ENCODE peak calls at places on chromosomes 7 and 10, in ten cellular contexts. One of them, this sample, is unnamed.

GRCh38 chr10:96656839-96657238 is 63.5 kb downstream of the PIK3AP1 start:
- DNase-seq in HCT116: no peak
- DNase-seq in endothelial cell of umbilical vein: no peak
- DNase-seq in GM23338: no peak
- DNase-seq in stomach: no peak
- DNase-seq in HL-60: peak
- DNase-seq in breast epithelium: no peak
- DNase-seq in HepG2: no peak
- DNase-seq in GM12878: no peak
- DNase-seq in suprapubic skin: no peak
- DNase-seq in this sample: peak

GRCh38 chr10:123509338-123509737 is 156.8 kb upstream of the GPR26 start:
- DNase-seq in HCT116: no peak
- DNase-seq in endothelial cell of umbilical vein: no peak
- DNase-seq in GM23338: no peak
- DNase-seq in stomach: no peak
- DNase-seq in HL-60: no peak
- DNase-seq in breast epithelium: no peak
- DNase-seq in HepG2: no peak
- DNase-seq in GM12878: no peak
- DNase-seq in suprapubic skin: no peak
- DNase-seq in this sample: no peak

GRCh38 chr7:77693830-77694583 is 2.3 kb upstream of the RSBN1L start:
- DNase-seq in HCT116: no peak
- DNase-seq in endothelial cell of umbilical vein: no peak
- DNase-seq in GM23338: no peak
- DNase-seq in stomach: no peak
- DNase-seq in HL-60: no peak
- DNase-seq in breast epithelium: no peak
- DNase-seq in HepG2: no peak
- DNase-seq in GM12878: no peak
- DNase-seq in suprapubic skin: no peak
- DNase-seq in this sample: no peak

GRCh38 chr7:39609462-39610149 is 13.8 kb upstream of the RALA start:
- DNase-seq in HCT116: no peak
- DNase-seq in endothelial cell of umbilical vein: peak
- DNase-seq in GM23338: peak
- DNase-seq in stomach: no peak
- DNase-seq in HL-60: no peak
- DNase-seq in breast epithelium: no peak
- DNase-seq in HepG2: no peak
- DNase-seq in GM12878: no peak
- DNase-seq in suprapubic skin: no peak
- DNase-seq in this sample: no peak

GRCh38 chr7:27551803-27552202 is 110.9 kb downstream of the HIBADH start:
- DNase-seq in HCT116: no peak
- DNase-seq in endothelial cell of umbilical vein: no peak
- DNase-seq in GM23338: no peak
- DNase-seq in stomach: no peak
- DNase-seq in HL-60: no peak
- DNase-seq in breast epithelium: no peak
- DNase-seq in HepG2: no peak
- DNase-seq in GM12878: no peak
- DNase-seq in suprapubic skin: no peak
- DNase-seq in this sample: no peak

GRCh38 chr10:11527068-11527467 is 84.4 kb downstream of the USP6NL start:
- DNase-seq in HCT116: no peak
- DNase-seq in endothelial cell of umbilical vein: no peak
- DNase-seq in GM23338: no peak
- DNase-seq in stomach: no peak
- DNase-seq in HL-60: no peak
- DNase-seq in breast epithelium: no peak
- DNase-seq in HepG2: no peak
- DNase-seq in GM12878: no peak
- DNase-seq in suprapubic skin: no peak
- DNase-seq in this sample: no peak

GRCh38 chr7:101717986-101718746 is 89.1 kb upstream of the MYL10 start:
- DNase-seq in HCT116: no peak
- DNase-seq in endothelial cell of umbilical vein: no peak
- DNase-seq in GM23338: no peak
- DNase-seq in stomach: no peak
- DNase-seq in HL-60: peak
- DNase-seq in breast epithelium: no peak
- DNase-seq in HepG2: peak
- DNase-seq in GM12878: no peak
- DNase-seq in suprapubic skin: no peak
- DNase-seq in this sample: peak

GRCh38 chr10:113089581-113089980 is 139.5 kb downstream of the TCF7L2 start:
- DNase-seq in HCT116: no peak
- DNase-seq in endothelial cell of umbilical vein: no peak
- DNase-seq in GM23338: no peak
- DNase-seq in stomach: peak
- DNase-seq in HL-60: no peak
- DNase-seq in breast epithelium: no peak
- DNase-seq in HepG2: no peak
- DNase-seq in GM12878: no peak
- DNase-seq in suprapubic skin: peak
- DNase-seq in this sample: no peak

GRCh38 chr10:11483189-11484148 is 128.0 kb downstream of the USP6NL start:
- DNase-seq in HCT116: no peak
- DNase-seq in endothelial cell of umbilical vein: no peak
- DNase-seq in GM23338: no peak
- DNase-seq in stomach: no peak
- DNase-seq in HL-60: no peak
- DNase-seq in breast epithelium: no peak
- DNase-seq in HepG2: no peak
- DNase-seq in GM12878: no peak
- DNase-seq in suprapubic skin: no peak
- DNase-seq in this sample: no peak

GRCh38 chr7:27166475-27167169 is 1.3 kb upstream of the HOXA9 start:
- DNase-seq in HCT116: no peak
- DNase-seq in endothelial cell of umbilical vein: no peak
- DNase-seq in GM23338: peak
- DNase-seq in stomach: no peak
- DNase-seq in HL-60: no peak
- DNase-seq in breast epithelium: no peak
- DNase-seq in HepG2: no peak
- DNase-seq in GM12878: no peak
- DNase-seq in suprapubic skin: peak
- DNase-seq in this sample: no peak

GRCh38 chr7:30306977-30307376 is 22.6 kb downstream of the ZNRF2 start:
- DNase-seq in HCT116: no peak
- DNase-seq in endothelial cell of umbilical vein: no peak
- DNase-seq in GM23338: no peak
- DNase-seq in stomach: no peak
- DNase-seq in HL-60: no peak
- DNase-seq in breast epithelium: no peak
- DNase-seq in HepG2: no peak
- DNase-seq in GM12878: no peak
- DNase-seq in suprapubic skin: no peak
- DNase-seq in this sample: no peak

GRCh38 chr10:122981066-122981464 is 864 bp downstream of the PSTK start:
- DNase-seq in HCT116: peak
- DNase-seq in endothelial cell of umbilical vein: peak
- DNase-seq in GM23338: peak
- DNase-seq in stomach: no peak
- DNase-seq in HL-60: no peak
- DNase-seq in breast epithelium: no peak
- DNase-seq in HepG2: peak
- DNase-seq in GM12878: no peak
- DNase-seq in suprapubic skin: no peak
- DNase-seq in this sample: no peak

GRCh38 chr10:133484818-133485217 is 31.1 kb downstream of the SCART1 start:
- DNase-seq in HCT116: no peak
- DNase-seq in endothelial cell of umbilical vein: no peak
- DNase-seq in GM23338: no peak
- DNase-seq in stomach: no peak
- DNase-seq in HL-60: no peak
- DNase-seq in breast epithelium: no peak
- DNase-seq in HepG2: no peak
- DNase-seq in GM12878: no peak
- DNase-seq in suprapubic skin: no peak
- DNase-seq in this sample: no peak

GRCh38 chr7:155763721-155764431 is 48.4 kb downstream of the SHH start:
- DNase-seq in HCT116: no peak
- DNase-seq in endothelial cell of umbilical vein: peak
- DNase-seq in GM23338: no peak
- DNase-seq in stomach: no peak
- DNase-seq in HL-60: no peak
- DNase-seq in breast epithelium: no peak
- DNase-seq in HepG2: no peak
- DNase-seq in GM12878: no peak
- DNase-seq in suprapubic skin: no peak
- DNase-seq in this sample: no peak

GRCh38 chr7:47035522-47035921 is 546.4 kb downstream of the TNS3 start:
- DNase-seq in HCT116: no peak
- DNase-seq in endothelial cell of umbilical vein: no peak
- DNase-seq in GM23338: no peak
- DNase-seq in stomach: no peak
- DNase-seq in HL-60: no peak
- DNase-seq in breast epithelium: no peak
- DNase-seq in HepG2: no peak
- DNase-seq in GM12878: no peak
- DNase-seq in suprapubic skin: no peak
- DNase-seq in this sample: no peak

GRCh38 chr10:45460235-45460878 is 86.3 kb downstream of the ALOX5 start:
- DNase-seq in HCT116: no peak
- DNase-seq in endothelial cell of umbilical vein: no peak
- DNase-seq in GM23338: no peak
- DNase-seq in stomach: no peak
- DNase-seq in HL-60: no peak
- DNase-seq in breast epithelium: no peak
- DNase-seq in HepG2: no peak
- DNase-seq in GM12878: no peak
- DNase-seq in suprapubic skin: no peak
- DNase-seq in this sample: no peak
- H3K27ac ChIP-seq in HCT116: no peak
- H3K27ac ChIP-seq in endothelial cell of umbilical vein: no peak
- H3K27ac ChIP-seq in GM23338: no peak
- H3K27ac ChIP-seq in stomach: no peak
- H3K27ac ChIP-seq in HL-60: peak
- H3K27ac ChIP-seq in breast epithelium: no peak
- H3K27ac ChIP-seq in HepG2: no peak
- H3K27ac ChIP-seq in GM12878: peak
- H3K27ac ChIP-seq in suprapubic skin: no peak
- H3K27ac ChIP-seq in this sample: no peak

DNA sequence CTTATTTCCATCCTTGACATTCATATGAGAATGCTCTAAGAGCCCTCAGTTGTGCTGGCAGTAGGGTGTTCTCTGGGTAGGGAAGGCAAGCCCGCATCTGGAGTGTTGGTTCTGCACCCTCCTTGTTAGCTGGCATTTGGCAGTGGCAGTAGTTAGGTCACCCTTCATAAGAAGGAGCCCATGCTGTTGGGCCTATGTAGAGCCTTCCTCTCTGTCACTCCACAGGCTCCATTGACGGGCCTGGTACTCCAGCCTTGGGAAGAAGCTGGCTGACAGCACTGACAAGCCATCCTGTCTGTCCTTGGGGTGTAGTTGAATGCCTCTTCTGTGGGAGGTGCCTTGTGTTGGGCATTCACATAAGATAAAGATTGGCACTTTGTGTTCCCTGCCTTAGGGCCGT is 89.7 kb downstream of the BMPR1A start:
- DNase-seq in HCT116: no peak
- DNase-seq in endothelial cell of umbilical vein: no peak
- DNase-seq in GM23338: no peak
- DNase-seq in stomach: no peak
- DNase-seq in HL-60: no peak
- DNase-seq in breast epithelium: no peak
- DNase-seq in HepG2: no peak
- DNase-seq in GM12878: no peak
- DNase-seq in suprapubic skin: no peak
- DNase-seq in this sample: no peak
- TF ChIP-seq POLR2AphosphoS5 in HCT116: no peak
- TF ChIP-seq POLR2AphosphoS5 in endothelial cell of umbilical vein: no peak
- TF ChIP-seq POLR2AphosphoS5 in GM23338: no peak
- TF ChIP-seq POLR2AphosphoS5 in stomach: no peak
- TF ChIP-seq POLR2AphosphoS5 in HL-60: no peak
- TF ChIP-seq POLR2AphosphoS5 in breast epithelium: no peak
- TF ChIP-seq POLR2AphosphoS5 in HepG2: no peak
- TF ChIP-seq POLR2AphosphoS5 in GM12878: no peak
- TF ChIP-seq POLR2AphosphoS5 in suprapubic skin: no peak
- TF ChIP-seq POLR2AphosphoS5 in this sample: no peak

GRCh38 chr10:33116293-33116697 is 158.3 kb upstream of the ITGB1 start:
- DNase-seq in HCT116: peak
- DNase-seq in endothelial cell of umbilical vein: peak
- DNase-seq in GM23338: peak
- DNase-seq in stomach: no peak
- DNase-seq in HL-60: no peak
- DNase-seq in breast epithelium: no peak
- DNase-seq in HepG2: peak
- DNase-seq in GM12878: no peak
- DNase-seq in suprapubic skin: no peak
- DNase-seq in this sample: no peak
- TF ChIP-seq CTCF in HCT116: peak
- TF ChIP-seq CTCF in endothelial cell of umbilical vein: peak
- TF ChIP-seq CTCF in GM23338: peak
- TF ChIP-seq CTCF in stomach: peak
- TF ChIP-seq CTCF in HL-60: no peak
- TF ChIP-seq CTCF in breast epithelium: no peak
- TF ChIP-seq CTCF in HepG2: peak
- TF ChIP-seq CTCF in GM12878: no peak
- TF ChIP-seq CTCF in suprapubic skin: no peak
- TF ChIP-seq CTCF in this sample: peak

GRCh38 chr7:36227223-36227622 is 74.2 kb downstream of the EEPD1 start:
- DNase-seq in HCT116: no peak
- DNase-seq in endothelial cell of umbilical vein: no peak
- DNase-seq in GM23338: peak
- DNase-seq in stomach: peak
- DNase-seq in HL-60: no peak
- DNase-seq in breast epithelium: no peak
- DNase-seq in HepG2: no peak
- DNase-seq in GM12878: no peak
- DNase-seq in suprapubic skin: peak
- DNase-seq in this sample: no peak

GRCh38 chr7:36232555-36232954 is 79.5 kb downstream of the EEPD1 start:
- DNase-seq in HCT116: no peak
- DNase-seq in endothelial cell of umbilical vein: no peak
- DNase-seq in GM23338: no peak
- DNase-seq in stomach: no peak
- DNase-seq in HL-60: no peak
- DNase-seq in breast epithelium: no peak
- DNase-seq in HepG2: no peak
- DNase-seq in GM12878: no peak
- DNase-seq in suprapubic skin: no peak
- DNase-seq in this sample: no peak

GRCh38 chr7:36232971-36233550 is 80.0 kb downstream of the EEPD1 start:
- DNase-seq in HCT116: no peak
- DNase-seq in endothelial cell of umbilical vein: no peak
- DNase-seq in GM23338: no peak
- DNase-seq in stomach: no peak
- DNase-seq in HL-60: no peak
- DNase-seq in breast epithelium: no peak
- DNase-seq in HepG2: peak
- DNase-seq in GM12878: no peak
- DNase-seq in suprapubic skin: no peak
- DNase-seq in this sample: no peak

GRCh38 chr7:36228039-36228438 is 75.0 kb downstream of the EEPD1 start:
- DNase-seq in HCT116: no peak
- DNase-seq in endothelial cell of umbilical vein: no peak
- DNase-seq in GM23338: no peak
- DNase-seq in stomach: no peak
- DNase-seq in HL-60: no peak
- DNase-seq in breast epithelium: no peak
- DNase-seq in HepG2: no peak
- DNase-seq in GM12878: no peak
- DNase-seq in suprapubic skin: no peak
- DNase-seq in this sample: no peak

GRCh38 chr7:36231406-36231805 is 78.4 kb downstream of the EEPD1 start:
- DNase-seq in HCT116: no peak
- DNase-seq in endothelial cell of umbilical vein: no peak
- DNase-seq in GM23338: no peak
- DNase-seq in stomach: no peak
- DNase-seq in HL-60: no peak
- DNase-seq in breast epithelium: no peak
- DNase-seq in HepG2: no peak
- DNase-seq in GM12878: no peak
- DNase-seq in suprapubic skin: no peak
- DNase-seq in this sample: no peak
- H3K27ac ChIP-seq in HCT116: no peak
- H3K27ac ChIP-seq in endothelial cell of umbilical vein: no peak
- H3K27ac ChIP-seq in GM23338: no peak
- H3K27ac ChIP-seq in stomach: peak
- H3K27ac ChIP-seq in HL-60: no peak
- H3K27ac ChIP-seq in breast epithelium: no peak
- H3K27ac ChIP-seq in HepG2: no peak
- H3K27ac ChIP-seq in GM12878: no peak
- H3K27ac ChIP-seq in suprapubic skin: no peak
- H3K27ac ChIP-seq in this sample: no peak